ENCODE peak calls at places on chromosomes 12 and 14, in four cellular contexts. K is colonic mucosa, G is cardiac muscle cell, O is heart left ventricle. T is an unnamed sample.

GRCh38 chr14:64766430-64767151 is 62.4 kb downstream of the PLEKHG3 start:
- DNase-seq in G (no peak), K (no peak), O (no peak), T (no peak)

GRCh38 chr14:104353921-104354701 is 215.7 kb downstream of the KIF26A start:
- DNase-seq in G (no peak), K (no peak), O (peak), T (no peak)

GRCh38 chr12:9869307-9870161 is at the start of gene CLEC2B:
- DNase-seq in K (no peak), G (peak), O (no peak), T (peak)

GRCh38 chr14:94752575-94752974 is 17.3 kb downstream of the GSC start:
- DNase-seq in G (no peak), O (peak), K (no peak), T (no peak)

GRCh38 chr14:98958048-98959031 is 313.7 kb downstream of the BCL11B start:
- DNase-seq in K (no peak), O (no peak), G (no peak), T (no peak)

GRCh38 chr14:23063601-23064000 is 6.3 kb upstream of the CDH24 start:
- DNase-seq in G (no peak), O (no peak), K (no peak), T (no peak)

GRCh38 chr14:72745991-72746980 is 147.6 kb downstream of the DPF3 start:
- DNase-seq in G (peak), K (peak), O (no peak), T (peak)

GRCh38 chr12:6828671-6829531 is 694 bp downstream of the P3H3 start:
- DNase-seq in K (no peak), O (no peak), G (peak), T (peak)

GRCh38 chr12:118332511-118332910 is 40.2 kb downstream of the TAOK3 start:
- DNase-seq in O (no peak), G (peak), K (no peak), T (no peak)

GRCh38 chr14:94935901-94936300 is 166.0 kb upstream of the GSC start:
- DNase-seq in G (no peak), O (no peak), K (no peak), T (no peak)

GRCh38 chr12:21989819-21990412 is 48.7 kb upstream of the ABCC9 start:
- DNase-seq in O (no peak), G (peak), K (no peak), T (peak)

GRCh38 chr14:104892517-104893434 is 27.7 kb downstream of the CEP170B start:
- DNase-seq in O (no peak), G (no peak), K (peak), T (no peak)

GRCh38 chr14:78153069-78153351 is 17.2 kb upstream of the NRXN3 start:
- DNase-seq in O (no peak), G (peak), K (no peak), T (peak)

GRCh38 chr12:1836241-1836803 is 16.0 kb downstream of the LRTM2 start:
- DNase-seq in G (no peak), K (no peak), O (no peak), T (no peak)

GRCh38 chr12:104586325-104587048 is 129.7 kb downstream of the CHST11 start:
- DNase-seq in K (no peak), O (no peak), G (no peak), T (no peak)

GRCh38 chr14:91417134-91417982 is at the start of gene CCDC88C:
- DNase-seq in G (no peak), O (peak), K (peak), T (no peak)

GRCh38 chr12:93447555-93448265 is 6.0 kb upstream of the UBE2N start:
- DNase-seq in G (no peak), K (no peak), O (no peak), T (no peak)

DNA sequence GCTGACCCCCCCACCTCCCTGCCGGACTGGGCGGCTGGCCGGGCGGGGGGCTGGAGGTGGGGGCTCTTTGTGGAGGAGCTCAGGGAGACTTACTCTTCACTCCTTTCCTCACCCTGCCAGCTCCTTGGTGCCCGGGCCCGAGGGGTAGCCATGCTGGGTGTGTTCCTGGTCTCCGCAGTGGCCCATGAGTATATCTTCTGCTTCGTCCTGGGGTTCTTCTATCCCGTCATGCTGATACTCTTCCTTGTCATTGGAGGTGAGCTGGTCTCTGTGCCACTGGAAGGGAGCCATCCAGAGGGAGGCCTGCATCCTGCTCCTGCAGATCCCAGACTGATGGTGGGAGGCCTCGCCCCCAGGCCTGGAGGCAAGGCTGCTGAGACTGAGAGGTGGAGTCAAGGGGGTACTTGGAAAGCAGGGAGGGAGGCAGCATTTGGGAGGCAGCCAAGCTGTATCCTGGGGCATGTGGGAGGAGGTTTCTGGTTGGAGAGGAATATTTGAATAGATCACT is 19.7 kb downstream of the SOAT2 start:
- DNase-seq in K (no peak), O (no peak), G (peak), T (peak)
- H3K4me3 ChIP-seq in K (no peak), O (no peak), G (no peak), T (no peak)

DNA sequence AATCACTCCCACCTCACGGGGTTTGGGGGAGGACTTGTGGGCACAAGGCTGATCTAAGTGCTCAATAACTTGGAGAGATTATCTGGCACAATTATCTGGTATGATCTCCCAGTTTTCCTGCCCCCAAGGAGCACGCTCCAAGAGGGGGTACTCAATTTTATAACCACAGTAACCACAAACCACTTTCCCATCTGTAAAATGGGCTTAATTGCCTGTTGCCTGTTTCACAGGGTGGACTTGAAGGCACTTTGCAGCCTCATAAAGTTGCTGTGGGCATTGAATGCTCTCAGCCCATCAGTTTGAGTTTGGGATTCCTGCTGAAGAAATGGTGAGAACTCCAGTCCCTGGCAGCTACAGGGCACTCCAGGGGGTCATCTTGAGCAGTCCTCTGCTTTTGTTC is 4.4 kb downstream of the SLC8B1 start:
- DNase-seq in O (no peak), G (no peak), K (no peak), T (no peak)
- TF ChIP-seq CTCF in O (no peak), G (no peak), K (no peak), T (no peak)

DNA sequence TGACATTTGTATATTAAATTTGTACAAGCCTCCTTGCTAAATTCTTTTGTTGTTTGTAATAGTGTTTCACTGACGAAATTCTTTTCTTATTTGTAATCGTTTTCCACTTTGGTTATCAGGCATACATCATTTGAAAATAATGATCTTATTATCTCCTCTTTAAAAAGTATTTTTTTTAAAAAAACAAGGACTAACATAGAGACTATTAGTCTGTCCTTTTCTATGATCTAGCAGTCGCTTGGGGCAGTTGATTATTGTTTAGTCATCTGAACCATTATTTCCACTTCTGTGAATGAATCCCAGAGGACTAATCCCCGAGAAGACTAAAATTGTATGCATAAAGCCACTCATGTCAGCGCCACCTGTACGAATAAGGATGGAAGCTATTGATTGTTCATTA is 11.5 kb downstream of the ADGRD1 start:
- DNase-seq in O (no peak), G (no peak), K (no peak), T (no peak)
- H3K4me3 ChIP-seq in O (no peak), G (no peak), K (no peak), T (no peak)

DNA sequence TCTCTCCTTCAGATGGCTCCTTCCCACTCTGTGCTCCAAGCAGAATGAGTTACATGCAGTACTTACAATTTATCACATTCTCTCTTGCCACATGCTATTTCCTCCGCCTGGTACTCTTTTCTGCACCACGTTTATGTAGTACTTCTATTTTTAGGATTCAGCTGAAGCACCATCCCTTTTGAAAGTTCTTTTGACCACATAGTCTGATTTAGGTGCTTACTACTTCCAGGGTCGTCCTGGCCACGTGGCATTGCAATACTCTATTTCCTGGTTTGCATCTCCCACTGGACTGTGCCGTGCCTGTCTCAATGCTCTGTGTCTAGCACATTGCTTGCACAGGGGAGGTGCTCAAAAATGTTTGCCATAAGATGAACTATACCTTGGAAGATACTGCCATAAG is 16.3 kb upstream of the TBC1D30 start:
- DNase-seq in K (no peak), O (no peak), G (no peak), T (no peak)
- TF ChIP-seq CTCF in K (no peak), O (no peak), G (no peak), T (no peak)

DNA sequence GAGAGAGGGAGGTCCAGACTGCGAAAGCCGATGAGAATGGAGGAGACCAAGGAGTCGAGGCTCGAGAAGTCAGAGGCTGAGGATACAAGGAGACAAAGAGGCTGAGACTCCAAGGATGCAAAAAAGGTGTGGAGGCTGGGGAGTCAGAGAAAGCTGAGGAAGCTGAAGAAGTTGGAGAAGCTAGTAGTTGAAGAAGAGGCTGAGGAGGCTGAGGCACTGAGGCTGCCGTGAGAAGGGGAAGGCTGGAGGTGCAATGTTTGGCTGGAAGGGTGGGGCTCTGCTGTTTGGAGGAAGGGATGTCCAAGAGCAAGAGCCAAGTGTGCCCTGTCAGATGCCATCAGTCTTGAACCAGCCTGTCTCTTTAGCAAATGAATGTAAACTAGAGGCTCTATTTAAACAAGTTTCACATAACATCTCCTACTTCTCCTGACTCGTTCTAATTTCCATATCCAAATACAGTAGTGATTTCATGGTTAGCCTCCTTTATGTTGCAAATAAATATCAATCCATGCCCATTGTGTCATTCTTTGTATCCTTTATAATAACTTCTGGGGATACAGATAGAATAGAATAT is 10.8 kb upstream of the SPTSSA start:
- DNase-seq in O (no peak), G (no peak), K (no peak), T (no peak)
- H3K4me3 ChIP-seq in O (no peak), G (no peak), K (no peak), T (no peak)

DNA sequence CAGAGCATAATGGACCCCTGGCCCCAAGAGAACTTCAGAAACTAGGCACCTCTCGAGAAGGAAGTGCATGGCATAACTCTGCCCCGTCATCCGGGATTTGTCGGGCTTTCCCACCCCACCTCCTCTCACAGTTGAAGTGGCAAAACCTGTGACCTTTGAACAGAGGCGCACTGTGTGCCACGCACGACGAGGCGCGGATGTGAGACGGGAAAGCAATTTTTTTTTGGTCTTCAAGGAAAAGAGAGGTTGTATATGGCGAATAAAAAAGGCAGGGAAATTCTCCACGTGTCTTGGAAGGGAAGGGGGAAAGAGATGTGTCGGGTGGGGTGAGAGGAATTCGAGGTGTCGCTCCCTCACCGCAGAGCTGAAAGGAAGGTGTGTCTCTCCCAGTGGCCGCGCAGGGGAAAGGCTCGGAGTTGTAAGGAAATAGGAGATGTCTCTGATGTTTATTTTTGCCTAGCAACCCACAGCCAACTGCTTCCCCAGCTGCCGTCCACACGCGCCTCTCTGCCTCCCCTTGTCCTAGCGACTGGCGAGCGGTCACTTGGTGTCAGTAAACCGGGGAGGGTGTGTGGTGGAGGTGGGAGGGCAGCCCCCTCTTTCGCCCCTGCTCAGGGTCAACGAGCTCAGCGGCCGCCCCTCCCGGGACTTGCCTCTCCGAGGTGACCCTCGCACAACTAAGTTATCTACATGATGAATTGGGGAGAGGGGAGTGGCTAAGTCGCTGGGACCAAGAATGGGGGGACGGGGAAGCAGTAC is 819 bp upstream of the DYRK2 start:
- DNase-seq in K (peak), O (peak), G (peak), T (peak)
- TF ChIP-seq CTCF in K (no peak), O (no peak), G (peak), T (peak)